ENCODE peak calls at places on chromosomes 11 and 22, in eight cellular contexts. One of them, this sample, is unnamed.
A peak's percentile ranks its signal among the peaks of the same experiment; 100 is the strongest.

GRCh38 chr22:40709752-40710413 is 30.6 kb downstream of the MCHR1 start:
- DNase-seq in LHCN-M2: no peak
- DNase-seq in hepatic stellate cell: peak; percentile 40
- DNase-seq in MG63: no peak
- DNase-seq in T1000: no peak
- DNase-seq in neural crest cell: no peak
- DNase-seq in RPMI7951: peak; percentile 62
- DNase-seq in GM12891: no peak
- DNase-seq in this sample: peak; percentile 52

GRCh38 chr22:49767355-49768062 is 60.2 kb downstream of the BRD1 start:
- DNase-seq in neural crest cell: no peak
- DNase-seq in LHCN-M2: peak; percentile 49
- DNase-seq in hepatic stellate cell: peak; percentile 52
- DNase-seq in RPMI7951: peak; percentile 46
- DNase-seq in MG63: no peak
- DNase-seq in T1000: no peak
- DNase-seq in GM12891: no peak
- DNase-seq in this sample: peak; percentile 73

GRCh38 chr11:88358040-88358431 is 20.5 kb upstream of the CTSC start:
- DNase-seq in RPMI7951: no peak
- DNase-seq in MG63: no peak
- DNase-seq in neural crest cell: no peak
- DNase-seq in GM12891: no peak
- DNase-seq in LHCN-M2: no peak
- DNase-seq in hepatic stellate cell: no peak
- DNase-seq in T1000: no peak
- DNase-seq in this sample: no peak

GRCh38 chr11:113828186-113828585 is 47.2 kb downstream of the USP28 start:
- DNase-seq in T1000: no peak
- DNase-seq in MG63: no peak
- DNase-seq in LHCN-M2: no peak
- DNase-seq in hepatic stellate cell: no peak
- DNase-seq in GM12891: no peak
- DNase-seq in neural crest cell: no peak
- DNase-seq in RPMI7951: no peak
- DNase-seq in this sample: no peak

GRCh38 chr22:22942511-22943329 is 55.1 kb downstream of the IGLL5 start:
- DNase-seq in LHCN-M2: peak; percentile 45
- DNase-seq in T1000: no peak
- DNase-seq in MG63: peak; percentile 44
- DNase-seq in RPMI7951: peak; percentile 26
- DNase-seq in GM12891: no peak
- DNase-seq in neural crest cell: peak; percentile 77
- DNase-seq in hepatic stellate cell: peak; percentile 64
- DNase-seq in this sample: peak; percentile 94

GRCh38 chr11:111097191-111097590 is 148.3 kb upstream of the POU2AF2 start:
- DNase-seq in hepatic stellate cell: peak; percentile 21
- DNase-seq in MG63: peak; percentile 84
- DNase-seq in LHCN-M2: no peak
- DNase-seq in T1000: no peak
- DNase-seq in RPMI7951: peak; percentile 56
- DNase-seq in neural crest cell: no peak
- DNase-seq in GM12891: no peak
- DNase-seq in this sample: peak; percentile 76

GRCh38 chr11:789951-790350 is at the start of gene CEND1:
- DNase-seq in MG63: no peak
- DNase-seq in LHCN-M2: peak; percentile 48
- DNase-seq in T1000: no peak
- DNase-seq in neural crest cell: no peak
- DNase-seq in GM12891: peak; percentile 75
- DNase-seq in hepatic stellate cell: peak; percentile 80
- DNase-seq in RPMI7951: no peak
- DNase-seq in this sample: no peak

GRCh38 chr11:26951849-26952515 is 41.9 kb upstream of the FIBIN start:
- DNase-seq in RPMI7951: peak; percentile 78
- DNase-seq in hepatic stellate cell: no peak
- DNase-seq in GM12891: no peak
- DNase-seq in neural crest cell: no peak
- DNase-seq in MG63: no peak
- DNase-seq in T1000: no peak
- DNase-seq in LHCN-M2: no peak
- DNase-seq in this sample: peak; percentile 45

GRCh38 chr11:292211-293121 is 3.5 kb downstream of the PGGHG start:
- DNase-seq in T1000: no peak
- DNase-seq in GM12891: no peak
- DNase-seq in MG63: no peak
- DNase-seq in neural crest cell: no peak
- DNase-seq in RPMI7951: no peak
- DNase-seq in hepatic stellate cell: no peak
- DNase-seq in LHCN-M2: no peak
- DNase-seq in this sample: no peak

GRCh38 chr11:32374261-32374711 is 61.1 kb downstream of the WT1 start:
- DNase-seq in LHCN-M2: no peak
- DNase-seq in T1000: no peak
- DNase-seq in MG63: no peak
- DNase-seq in hepatic stellate cell: no peak
- DNase-seq in GM12891: peak; percentile 50
- DNase-seq in RPMI7951: peak; percentile 56
- DNase-seq in neural crest cell: peak; percentile 25
- DNase-seq in this sample: peak; percentile 17

GRCh38 chr11:14374922-14375630 is 16.1 kb upstream of the RRAS2 start:
- DNase-seq in RPMI7951: no peak
- DNase-seq in GM12891: no peak
- DNase-seq in T1000: no peak
- DNase-seq in MG63: no peak
- DNase-seq in LHCN-M2: no peak
- DNase-seq in hepatic stellate cell: no peak
- DNase-seq in neural crest cell: no peak
- DNase-seq in this sample: no peak

GRCh38 chr22:27971926-27972325 is 52.9 kb upstream of the PITPNB start:
- DNase-seq in MG63: no peak
- DNase-seq in RPMI7951: no peak
- DNase-seq in neural crest cell: no peak
- DNase-seq in LHCN-M2: no peak
- DNase-seq in T1000: no peak
- DNase-seq in GM12891: no peak
- DNase-seq in hepatic stellate cell: no peak
- DNase-seq in this sample: no peak

GRCh38 chr11:83257638-83258229 is 28.4 kb downstream of the CCDC90B start:
- DNase-seq in MG63: peak; percentile 64
- DNase-seq in GM12891: no peak
- DNase-seq in neural crest cell: no peak
- DNase-seq in RPMI7951: peak; percentile 96
- DNase-seq in hepatic stellate cell: peak; percentile 16
- DNase-seq in T1000: peak; percentile 4
- DNase-seq in LHCN-M2: peak; percentile 99
- DNase-seq in this sample: peak; percentile 58

GRCh38 chr22:27146871-27147591 is 489.6 kb downstream of the MIAT start:
- DNase-seq in MG63: no peak
- DNase-seq in T1000: no peak
- DNase-seq in GM12891: no peak
- DNase-seq in hepatic stellate cell: no peak
- DNase-seq in neural crest cell: no peak
- DNase-seq in LHCN-M2: no peak
- DNase-seq in RPMI7951: peak; percentile 88
- DNase-seq in this sample: no peak

GRCh38 chr11:14237333-14237988 is 121.5 kb downstream of the RRAS2 start:
- DNase-seq in GM12891: peak; percentile 64
- DNase-seq in RPMI7951: no peak
- DNase-seq in neural crest cell: no peak
- DNase-seq in LHCN-M2: no peak
- DNase-seq in MG63: no peak
- DNase-seq in hepatic stellate cell: no peak
- DNase-seq in T1000: no peak
- DNase-seq in this sample: no peak

GRCh38 chr11:86811637-86812321 is 11.4 kb downstream of the PRSS23 start:
- DNase-seq in MG63: peak; percentile 69
- DNase-seq in LHCN-M2: peak; percentile 79
- DNase-seq in hepatic stellate cell: peak; percentile 64
- DNase-seq in neural crest cell: no peak
- DNase-seq in GM12891: no peak
- DNase-seq in T1000: no peak
- DNase-seq in RPMI7951: peak; percentile 86
- DNase-seq in this sample: no peak

GRCh38 chr11:12159351-12160099 is 49.1 kb downstream of the MICAL2 start:
- DNase-seq in LHCN-M2: peak; percentile 83
- DNase-seq in MG63: peak; percentile 77
- DNase-seq in GM12891: no peak
- DNase-seq in neural crest cell: no peak
- DNase-seq in hepatic stellate cell: peak; percentile 83
- DNase-seq in T1000: no peak
- DNase-seq in RPMI7951: peak; percentile 90
- DNase-seq in this sample: peak; percentile 44

GRCh38 chr11:72228844-72229231 is 4.3 kb downstream of the INPPL1 start:
- DNase-seq in hepatic stellate cell: no peak
- DNase-seq in T1000: no peak
- DNase-seq in MG63: no peak
- DNase-seq in neural crest cell: no peak
- DNase-seq in RPMI7951: no peak
- DNase-seq in GM12891: no peak
- DNase-seq in LHCN-M2: no peak
- DNase-seq in this sample: no peak

GRCh38 chr22:36868546-36868945 is 7.7 kb downstream of the NCF4 start:
- DNase-seq in MG63: no peak
- DNase-seq in hepatic stellate cell: no peak
- DNase-seq in T1000: no peak
- DNase-seq in RPMI7951: no peak
- DNase-seq in LHCN-M2: no peak
- DNase-seq in neural crest cell: no peak
- DNase-seq in GM12891: no peak
- DNase-seq in this sample: no peak

GRCh38 chr22:44746061-44746789 is 6.2 kb upstream of the ARHGAP8 start:
- DNase-seq in RPMI7951: no peak
- DNase-seq in T1000: no peak
- DNase-seq in GM12891: no peak
- DNase-seq in LHCN-M2: no peak
- DNase-seq in MG63: no peak
- DNase-seq in hepatic stellate cell: no peak
- DNase-seq in neural crest cell: no peak
- DNase-seq in this sample: no peak

GRCh38 chr11:87223816-87224215 is 186.1 kb downstream of the TMEM135 start:
- DNase-seq in MG63: peak; percentile 11
- DNase-seq in neural crest cell: no peak
- DNase-seq in T1000: no peak
- DNase-seq in LHCN-M2: peak; percentile 10
- DNase-seq in GM12891: no peak
- DNase-seq in RPMI7951: peak; percentile 68
- DNase-seq in hepatic stellate cell: no peak
- DNase-seq in this sample: no peak

GRCh38 chr11:127632971-127633680 is 632.6 kb upstream of the KIRREL3 start:
- DNase-seq in hepatic stellate cell: no peak
- DNase-seq in neural crest cell: no peak
- DNase-seq in RPMI7951: no peak
- DNase-seq in LHCN-M2: peak; percentile 68
- DNase-seq in MG63: no peak
- DNase-seq in T1000: no peak
- DNase-seq in GM12891: no peak
- DNase-seq in this sample: no peak

GRCh38 chr11:100918551-100919500 is 210.8 kb downstream of the PGR start:
- DNase-seq in T1000: no peak
- DNase-seq in GM12891: no peak
- DNase-seq in neural crest cell: no peak
- DNase-seq in RPMI7951: peak; percentile 30
- DNase-seq in hepatic stellate cell: no peak
- DNase-seq in LHCN-M2: peak; percentile 38
- DNase-seq in MG63: no peak
- DNase-seq in this sample: peak; percentile 60

GRCh38 chr11:6613496-6613895 is 1.5 kb upstream of the TAF10 start:
- DNase-seq in T1000: no peak
- DNase-seq in hepatic stellate cell: no peak
- DNase-seq in neural crest cell: no peak
- DNase-seq in RPMI7951: no peak
- DNase-seq in MG63: no peak
- DNase-seq in LHCN-M2: no peak
- DNase-seq in GM12891: no peak
- DNase-seq in this sample: no peak

GRCh38 chr11:96215826-96216225 is 127.2 kb downstream of the MAML2 start:
- DNase-seq in RPMI7951: no peak
- DNase-seq in MG63: no peak
- DNase-seq in neural crest cell: no peak
- DNase-seq in GM12891: no peak
- DNase-seq in hepatic stellate cell: no peak
- DNase-seq in LHCN-M2: no peak
- DNase-seq in T1000: no peak
- DNase-seq in this sample: no peak

GRCh38 chr22:46233231-46233630 is 16.9 kb downstream of the CDPF1 start:
- DNase-seq in GM12891: no peak
- DNase-seq in MG63: peak; percentile 77
- DNase-seq in T1000: peak; percentile 69
- DNase-seq in hepatic stellate cell: peak; percentile 52
- DNase-seq in neural crest cell: no peak
- DNase-seq in LHCN-M2: peak; percentile 96
- DNase-seq in RPMI7951: peak; percentile 76
- DNase-seq in this sample: no peak

GRCh38 chr11:103798029-103798428 is 238.4 kb upstream of the DDI1 start:
- DNase-seq in LHCN-M2: peak; percentile 71
- DNase-seq in RPMI7951: peak; percentile 8
- DNase-seq in neural crest cell: no peak
- DNase-seq in T1000: no peak
- DNase-seq in hepatic stellate cell: no peak
- DNase-seq in GM12891: no peak
- DNase-seq in MG63: no peak
- DNase-seq in this sample: no peak

GRCh38 chr11:69489746-69490365 is 8.4 kb downstream of the LINC01488 start:
- DNase-seq in LHCN-M2: no peak
- DNase-seq in neural crest cell: no peak
- DNase-seq in T1000: no peak
- DNase-seq in MG63: no peak
- DNase-seq in hepatic stellate cell: no peak
- DNase-seq in RPMI7951: no peak
- DNase-seq in GM12891: no peak
- DNase-seq in this sample: no peak

GRCh38 chr11:2433106-2433925 is 11.0 kb downstream of the TRPM5 start:
- DNase-seq in neural crest cell: no peak
- DNase-seq in RPMI7951: no peak
- DNase-seq in LHCN-M2: no peak
- DNase-seq in MG63: no peak
- DNase-seq in hepatic stellate cell: no peak
- DNase-seq in T1000: no peak
- DNase-seq in GM12891: no peak
- DNase-seq in this sample: no peak

GRCh38 chr11:69715446-69715845 is 11.6 kb upstream of the FGF19 start:
- DNase-seq in T1000: no peak
- DNase-seq in hepatic stellate cell: no peak
- DNase-seq in GM12891: no peak
- DNase-seq in MG63: no peak
- DNase-seq in RPMI7951: no peak
- DNase-seq in LHCN-M2: no peak
- DNase-seq in neural crest cell: no peak
- DNase-seq in this sample: no peak

GRCh38 chr11:111541209-111542061 is 915 bp downstream of the LAYN start:
- DNase-seq in hepatic stellate cell: peak; percentile 74
- DNase-seq in neural crest cell: no peak
- DNase-seq in T1000: no peak
- DNase-seq in LHCN-M2: peak; percentile 41
- DNase-seq in RPMI7951: no peak
- DNase-seq in GM12891: no peak
- DNase-seq in MG63: peak; percentile 86
- DNase-seq in this sample: peak; percentile 18

GRCh38 chr11:107733518-107733917 is 21.7 kb upstream of the SLN start:
- DNase-seq in GM12891: no peak
- DNase-seq in MG63: no peak
- DNase-seq in hepatic stellate cell: no peak
- DNase-seq in neural crest cell: no peak
- DNase-seq in T1000: no peak
- DNase-seq in LHCN-M2: peak; percentile 47
- DNase-seq in RPMI7951: no peak
- DNase-seq in this sample: no peak